ENCODE peak calls at places on chromosome 2, in six cellular contexts. L is pancreas, A is kidney, V is ascending aorta, C is lung, H is psoas muscle. I is an unnamed sample.
A peak's percentile ranks its signal among the peaks of the same experiment; 100 is the strongest.

GRCh38 chr2:128390256-128390990 is 71.8 kb upstream of the HS6ST1 start:
- DNase-seq in L (no peak), A (peak; percentile 49), V (no peak), C (no peak), H (no peak), I (no peak)

GRCh38 chr2:201882353-201883095 is 76.2 kb downstream of the CDK15 start:
- DNase-seq in L (no peak), A (peak; percentile 61), V (no peak), C (no peak), H (peak; percentile 19), I (no peak)

GRCh38 chr2:55439101-55439397 is 19.4 kb upstream of the CCDC88A start:
- DNase-seq in L (no peak), A (no peak), V (no peak), C (no peak), H (no peak), I (no peak)

GRCh38 chr2:221203138-221203537 is 369.0 kb downstream of the EPHA4 start:
- DNase-seq in L (no peak), A (no peak), V (no peak), C (no peak), H (no peak), I (no peak)

GRCh38 chr2:138515084-138515483 is 13.5 kb downstream of the SPOPL start:
- DNase-seq in L (no peak), A (no peak), V (no peak), C (no peak), H (no peak), I (no peak)

GRCh38 chr2:8132371-8132831 is 549.5 kb upstream of the ID2 start:
- DNase-seq in L (no peak), A (no peak), V (no peak), C (no peak), H (peak; percentile 42), I (no peak)

GRCh38 chr2:27088644-27089043 is 2.1 kb downstream of the KHK start:
- DNase-seq in L (no peak), A (no peak), V (no peak), C (no peak), H (no peak), I (no peak)

GRCh38 chr2:36486546-36487044 is 111.4 kb downstream of the FEZ2 start:
- DNase-seq in L (no peak), A (no peak), V (no peak), C (no peak), H (no peak), I (no peak)

GRCh38 chr2:152445791-152446201 is 110.8 kb downstream of the FMNL2 start:
- DNase-seq in L (no peak), A (peak; percentile 76), V (peak; percentile 67), C (no peak), H (no peak), I (no peak)

GRCh38 chr2:180663016-180663471 is 317.4 kb upstream of the UBE2E3 start:
- DNase-seq in L (no peak), A (no peak), V (no peak), C (no peak), H (no peak), I (no peak)

GRCh38 chr2:211503856-211504255 is 947.5 kb downstream of the CPS1 start:
- DNase-seq in L (no peak), A (no peak), V (no peak), C (no peak), H (no peak), I (no peak)

GRCh38 chr2:181117176-181117925 is 136.9 kb downstream of the UBE2E3 start:
- DNase-seq in L (no peak), A (no peak), V (no peak), C (no peak), H (no peak), I (no peak)

GRCh38 chr2:239903803-239904202 is 121.3 kb downstream of the NDUFA10 start:
- DNase-seq in L (no peak), A (no peak), V (no peak), C (peak; percentile 14), H (no peak), I (no peak)

GRCh38 chr2:135603543-135603942 is 72.3 kb downstream of the R3HDM1 start:
- DNase-seq in L (no peak), A (no peak), V (no peak), C (no peak), H (no peak), I (no peak)

GRCh38 chr2:98377569-98377968 is 31.3 kb downstream of the CNGA3 start:
- DNase-seq in L (no peak), A (no peak), V (no peak), C (no peak), H (no peak), I (no peak)

GRCh38 chr2:54653572-54654204 is 69.8 kb upstream of the EML6 start:
- DNase-seq in L (no peak), A (no peak), V (no peak), C (no peak), H (peak; percentile 31), I (no peak)

GRCh38 chr2:195252018-195252417 is 405.0 kb upstream of the SLC39A10 start:
- DNase-seq in L (no peak), A (no peak), V (no peak), C (no peak), H (no peak), I (no peak)

GRCh38 chr2:145927398-145927951 is 1407.6 kb upstream of the ZEB2 start:
- DNase-seq in L (no peak), A (no peak), V (no peak), C (no peak), H (no peak), I (no peak)

GRCh38 chr2:210410542-210410941 is 66.0 kb downstream of the LANCL1 start:
- DNase-seq in L (no peak), A (no peak), V (no peak), C (no peak), H (no peak), I (no peak)

GRCh38 chr2:12766421-12766879 is 49.7 kb downstream of the TRIB2 start:
- DNase-seq in L (no peak), A (no peak), V (no peak), C (no peak), H (no peak), I (no peak)

DNA sequence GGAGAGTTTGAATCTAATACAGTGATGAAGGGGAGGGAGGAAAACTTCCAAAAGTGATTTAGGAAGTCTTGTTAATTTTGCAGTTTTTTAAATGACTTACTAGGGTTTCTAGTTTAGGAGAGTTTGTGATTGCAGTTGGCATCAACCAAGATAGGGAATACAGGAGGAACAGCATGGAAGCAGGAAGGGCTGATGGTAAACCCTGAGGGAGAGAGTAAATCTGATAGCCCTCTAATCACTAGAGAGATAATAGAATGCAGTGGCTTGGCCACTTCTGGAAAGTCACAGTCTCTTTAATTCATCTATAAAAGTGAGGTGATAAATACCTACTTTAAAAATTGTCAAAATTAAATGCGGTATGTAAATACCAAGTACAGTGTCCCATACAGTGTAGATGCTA is 5.6 kb downstream of the YPEL5 start:
- DNase-seq in L (no peak), A (no peak), V (no peak), C (no peak), H (no peak), I (no peak)
- H3K4me1 ChIP-seq in L (peaks cover 24% of the 10 kb centered on the region), A (peaks cover 36% of the 10 kb centered on the region), V (peaks cover 50% of the 10 kb centered on the region), C (peaks cover 31% of the 10 kb centered on the region), H (peaks cover 36% of the 10 kb centered on the region), I (peaks cover 19% of the 10 kb centered on the region)

GRCh38 chr2:67322361-67323001 is 74.7 kb upstream of the ETAA1 start:
- DNase-seq in L (peak; percentile 43), A (no peak), V (peak; percentile 77), C (peak; percentile 37), H (no peak), I (peak; percentile 29)
- TF ChIP-seq CTCF in L (peak; percentile 12), A (peak; percentile 43), V (peak; percentile 61), C (no peak), H (peak; percentile 35), I (no peak)

DNA sequence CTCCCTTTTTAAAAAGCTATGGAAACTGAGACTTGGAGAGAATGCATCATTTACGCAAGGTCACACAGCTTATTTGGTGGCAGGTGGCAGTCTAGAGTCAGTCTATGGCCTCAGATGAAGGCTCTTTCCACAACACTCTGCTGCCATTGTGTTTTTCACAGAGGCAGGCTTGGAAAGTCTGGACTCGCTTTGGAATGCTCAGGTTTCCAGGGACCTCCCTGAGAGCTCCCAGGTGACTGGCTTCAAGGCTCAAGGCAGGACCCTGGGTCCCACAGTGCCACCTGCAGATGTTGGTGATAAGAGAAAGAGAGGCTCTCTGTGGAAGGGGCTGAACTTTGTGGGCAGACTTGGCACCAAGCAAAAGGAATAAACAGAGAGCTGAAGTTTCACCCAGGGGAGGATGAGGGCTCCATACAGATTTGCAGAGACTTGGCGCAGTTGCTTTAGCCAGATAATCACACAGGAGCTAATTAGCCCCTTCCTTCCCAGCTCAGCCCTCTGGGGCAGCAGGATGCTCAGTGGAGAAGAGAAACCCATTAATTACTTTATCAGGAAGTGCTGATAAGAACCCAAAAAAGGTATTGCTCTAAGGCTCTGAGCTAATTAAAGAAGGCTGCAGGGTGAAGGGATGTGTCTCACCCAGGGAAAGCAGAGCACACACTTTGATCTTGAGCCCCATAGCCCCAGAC is 103.5 kb downstream of the LBH start:
- DNase-seq in L (no peak), A (peak; percentile 43), V (no peak), C (no peak), H (no peak), I (no peak)
- H3K4me1 ChIP-seq in L (no peaks in the 10 kb centered on the region), A (peaks cover 9% of the 10 kb centered on the region), V (peaks cover 4% of the 10 kb centered on the region), C (peaks cover 16% of the 10 kb centered on the region), H (no peaks in the 10 kb centered on the region), I (peaks cover 4% of the 10 kb centered on the region)

GRCh38 chr2:218954541-218955300 is 4.7 kb upstream of the CDK5R2 start:
- DNase-seq in L (no peak), A (peak; percentile 37), V (no peak), C (no peak), H (no peak), I (no peak)

GRCh38 chr2:218957685-218958084 is 1.8 kb upstream of the CDK5R2 start:
- DNase-seq in L (no peak), A (no peak), V (no peak), C (no peak), H (no peak), I (no peak)

GRCh38 chr2:218952160-218952559 is 7.3 kb upstream of the CDK5R2 start:
- DNase-seq in L (no peak), A (no peak), V (no peak), C (no peak), H (no peak), I (no peak)

GRCh38 chr2:218956039-218956438 is 3.4 kb upstream of the CDK5R2 start:
- DNase-seq in L (no peak), A (no peak), V (no peak), C (no peak), H (no peak), I (no peak)

DNA sequence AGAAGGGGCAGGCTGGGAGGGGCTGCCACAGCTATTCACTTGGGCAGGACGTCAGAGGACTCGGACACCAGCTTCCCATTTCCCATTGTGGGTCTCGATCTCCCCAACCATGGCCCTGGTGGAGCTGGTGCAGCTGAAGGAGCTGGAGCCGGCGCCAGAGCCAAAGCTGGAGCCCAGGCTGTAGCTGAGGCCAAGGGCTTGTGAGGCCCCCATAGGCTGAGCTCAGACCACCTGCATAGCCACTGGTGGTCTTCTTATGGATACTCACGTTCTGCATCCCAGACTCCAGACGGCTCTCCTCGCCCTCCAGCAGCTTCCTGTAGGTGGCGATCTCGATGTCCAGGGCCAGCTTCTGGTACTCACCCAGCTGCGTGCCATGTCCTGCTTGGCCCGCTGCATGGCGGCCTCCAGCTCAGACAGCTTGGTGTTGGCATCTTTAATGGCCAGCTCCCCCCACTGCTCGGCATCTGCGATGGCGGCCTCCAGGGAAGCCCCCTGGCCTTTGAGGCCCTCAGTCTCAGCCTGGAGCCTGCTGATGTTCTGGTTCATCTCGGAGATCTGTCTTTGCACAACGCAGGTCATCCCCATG is 6.0 kb upstream of the CDK5R2 start:
- DNase-seq in L (no peak), A (peak; percentile 63), V (no peak), C (no peak), H (no peak), I (no peak)
- TF ChIP-seq CTCF in L (no peak), A (no peak), V (no peak), C (no peak), H (no peak), I (no peak)

GRCh38 chr2:217105733-217106649 is 246.1 kb upstream of the TNP1 start:
- DNase-seq in L (no peak), A (peak; percentile 78), V (peak; percentile 93), C (no peak), H (no peak), I (no peak)
- H3K4me1 ChIP-seq in L (no peaks in the 10 kb centered on the region), A (no peaks in the 10 kb centered on the region), V (peaks cover 18% of the 10 kb centered on the region), C (no peaks in the 10 kb centered on the region), H (peaks cover 24% of the 10 kb centered on the region), I (no peaks in the 10 kb centered on the region)